ENCODE peak calls at places on chromosomes 5 and 9, in ten cellular contexts. W is ureter, L is HCT116, F is fibroblast of villous mesenchyme, D is heart left ventricle, K is KBM-7, A is HT-29, N is M059J, Q is iris pigment epithelial cell, R is right cardiac atrium. S is an unnamed sample.

GRCh38 chr5:19855929-19856328 is 132.1 kb downstream of the CDH18 start:
- DNase-seq in F (peak), K (no peak), A (no peak), N (peak), Q (peak), W (no peak), L (no peak), D (no peak), R (no peak), S (no peak)

GRCh38 chr9:134066923-134067851 is 639 bp downstream of the BRD3 start:
- DNase-seq in A (no peak), F (peak), K (peak), Q (no peak), L (no peak), W (no peak), N (peak), D (peak), R (peak), S (no peak)

GRCh38 chr5:90135979-90136378 is 273.6 kb downstream of the CETN3 start:
- DNase-seq in L (no peak), W (no peak), K (no peak), D (no peak), N (no peak), R (peak), Q (no peak), F (no peak), A (peak), S (no peak)

GRCh38 chr9:111601237-111602018 is 2.0 kb upstream of the PTGR1 start:
- DNase-seq in R (no peak), K (no peak), L (no peak), N (peak), A (peak), W (no peak), Q (peak), D (no peak), F (peak), S (no peak)

GRCh38 chr9:15278290-15278689 is 28.7 kb downstream of the TTC39B start:
- DNase-seq in N (no peak), D (no peak), F (no peak), A (peak), W (no peak), Q (no peak), K (no peak), L (no peak), R (no peak), S (no peak)

GRCh38 chr5:172858990-172859811 is 25.1 kb downstream of the ERGIC1 start:
- DNase-seq in W (no peak), K (no peak), A (peak), R (peak), L (no peak), D (peak), Q (peak), F (peak), N (peak), S (no peak)

GRCh38 chr5:132136906-132137305 is 63.3 kb downstream of the CSF2 start:
- DNase-seq in W (no peak), L (no peak), D (no peak), K (no peak), F (peak), Q (peak), N (peak), R (no peak), A (no peak), S (no peak)

GRCh38 chr5:5767286-5767928 is 344.9 kb downstream of the ICE1 start:
- DNase-seq in N (no peak), K (no peak), D (peak), A (no peak), R (peak), L (no peak), F (no peak), Q (no peak), W (no peak), S (no peak)

GRCh38 chr9:128024761-128025308 is 42.3 kb downstream of the NAIF1 start:
- DNase-seq in R (no peak), K (no peak), N (no peak), D (no peak), W (no peak), Q (no peak), L (no peak), A (no peak), F (no peak), S (no peak)

GRCh38 chr9:127899200-127899943 is at the start of gene ST6GALNAC6:
- DNase-seq in K (peak), D (peak), A (peak), W (no peak), L (no peak), R (peak), N (peak), F (peak), Q (peak), S (no peak)

GRCh38 chr5:135034186-135034962 is at the start of gene PITX1:
- DNase-seq in F (peak), A (peak), W (peak), N (peak), D (no peak), Q (peak), K (peak), L (peak), R (peak), S (no peak)

GRCh38 chr5:88551724-88552345 is 283.2 kb upstream of the TMEM161B start:
- DNase-seq in D (no peak), Q (no peak), K (no peak), W (no peak), R (no peak), A (no peak), L (no peak), F (no peak), N (peak), S (no peak)

GRCh38 chr9:78238061-78239038 is 2.5 kb downstream of the CEP78 start:
- DNase-seq in N (no peak), W (no peak), Q (no peak), K (no peak), F (no peak), D (no peak), L (no peak), R (no peak), A (no peak), S (no peak)

GRCh38 chr5:99614888-99615287 is 686.1 kb upstream of the CHD1 start:
- DNase-seq in N (no peak), K (no peak), Q (no peak), A (no peak), L (no peak), F (no peak), W (no peak), R (no peak), D (no peak), S (no peak)

GRCh38 chr5:997711-998110 is 10.9 kb upstream of the NKD2 start:
- DNase-seq in R (peak), K (no peak), N (no peak), L (no peak), Q (no peak), D (peak), F (no peak), W (no peak), A (no peak), S (no peak)

GRCh38 chr9:68931821-68932220 is 82.1 kb downstream of the PRKACG start:
- DNase-seq in R (no peak), W (no peak), Q (no peak), K (no peak), F (no peak), N (no peak), L (no peak), A (no peak), D (no peak), S (no peak)

S was measured in vagina.